ENCODE peak calls at places on chromosome 4, in four cellular contexts. Q, W, U and V are unnamed samples.

GRCh38 chr4:29375716-29376115 is 1344.5 kb upstream of the PCDH7 start:
- DNase-seq in U (no peak), W (no peak), Q (no peak), V (no peak)

GRCh38 chr4:114257516-114257915 is 278.1 kb upstream of the ARSJ start:
- DNase-seq in U (no peak), W (no peak), Q (no peak), V (no peak)

GRCh38 chr4:149347139-149347538 is 468.5 kb downstream of the IQCM start:
- DNase-seq in Q (no peak), W (no peak), U (no peak), V (no peak)

GRCh38 chr4:106854970-106855369 is 181.1 kb downstream of the DKK2 start:
- DNase-seq in Q (no peak), W (no peak), U (no peak), V (no peak)

GRCh38 chr4:94447754-94448411 is 3.9 kb upstream of the PDLIM5 start:
- DNase-seq in Q (no peak), W (no peak), U (no peak), V (no peak)

GRCh38 chr4:11313157-11313943 is 115.3 kb downstream of the HS3ST1 start:
- DNase-seq in W (no peak), U (no peak), Q (no peak), V (no peak)

GRCh38 chr4:119027815-119028214 is 107.8 kb upstream of the MYOZ2 start:
- DNase-seq in U (no peak), W (no peak), Q (no peak), V (no peak)

GRCh38 chr4:101276661-101277060 is 70.7 kb downstream of the PPP3CA start:
- DNase-seq in Q (no peak), U (no peak), W (no peak), V (no peak)

GRCh38 chr4:89434364-89434988 is 126.9 kb upstream of the GPRIN3 start:
- DNase-seq in W (no peak), Q (peak), U (peak), V (peak)

GRCh38 chr4:41752081-41752836 is 3.7 kb upstream of the PHOX2B start:
- DNase-seq in W (no peak), U (peak), Q (no peak), V (no peak)

GRCh38 chr4:153205757-153206156 is 1.5 kb downstream of the TRIM2 start:
- DNase-seq in U (no peak), W (no peak), Q (peak), V (no peak)

GRCh38 chr4:154491341-154491679 is 289 bp downstream of the DCHS2 start:
- DNase-seq in Q (no peak), W (no peak), U (peak), V (peak)

GRCh38 chr4:155377281-155377680 is 516 bp upstream of the MAP9 start:
- DNase-seq in W (no peak), Q (no peak), U (no peak), V (no peak)

GRCh38 chr4:169484485-169484884 is 127.9 kb downstream of the NEK1 start:
- DNase-seq in Q (no peak), U (peak), W (no peak), V (no peak)

GRCh38 chr4:78818530-78818929 is 42.4 kb downstream of the BMP2K start:
- DNase-seq in U (no peak), Q (no peak), W (no peak), V (no peak)

GRCh38 chr4:26746742-26747351 is 113.8 kb upstream of the STIM2 start:
- DNase-seq in U (no peak), W (no peak), Q (no peak), V (no peak)

GRCh38 chr4:7960017-7960789 is 20.5 kb upstream of the AFAP1 start:
- DNase-seq in Q (no peak), W (no peak), U (no peak), V (no peak)

GRCh38 chr4:41268024-41268423 is 11.3 kb downstream of the UCHL1 start:
- DNase-seq in W (no peak), U (no peak), Q (no peak), V (no peak)

GRCh38 chr4:189202182-189202868 is 738.3 kb upstream of the FRG1 start:
- DNase-seq in W (peak), U (peak), Q (peak), V (peak)

GRCh38 chr4:1531683-1532548 is 125.7 kb upstream of the NKX1-1 start:
- DNase-seq in Q (no peak), U (no peak), W (no peak), V (no peak)

DNA sequence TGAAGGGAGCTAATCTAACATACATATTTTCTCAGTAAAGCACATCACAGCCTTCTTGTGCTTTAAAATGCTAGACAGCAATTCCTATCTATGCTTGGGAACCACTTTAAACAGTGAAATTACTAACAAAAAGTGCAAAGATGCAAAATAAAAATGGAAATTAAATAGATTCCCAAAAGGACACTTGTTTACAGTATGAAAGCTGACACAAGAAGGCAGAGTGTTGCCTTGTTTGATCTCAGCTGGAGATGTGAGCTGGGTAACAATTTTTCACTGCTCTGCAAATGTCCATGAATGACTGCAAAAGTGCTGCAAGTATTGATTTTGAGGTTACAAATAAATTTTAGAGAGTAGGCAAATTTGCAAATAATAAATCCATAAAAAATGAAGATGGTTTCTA is 22.3 kb downstream of the GRIA2 start:
- DNase-seq in U (no peak), W (no peak), Q (no peak), V (no peak)
- TF ChIP-seq JUND in U (no peak), W (no peak), Q (no peak), V (no peak)

GRCh38 chr4:3344104-3344503 is 51.3 kb downstream of the RGS12 start:
- DNase-seq in W (no peak), Q (no peak), U (no peak), V (no peak)
- TF ChIP-seq JUND in W (no peak), Q (no peak), U (no peak), V (no peak)

GRCh38 chr4:186722856-186723206 is 825 bp downstream of the FAT1 start:
- DNase-seq in W (no peak), Q (no peak), U (no peak), V (no peak)
- TF ChIP-seq JUND in W (no peak), Q (no peak), U (no peak), V (no peak)

GRCh38 chr4:54318904-54319303 is 89.8 kb downstream of the PDGFRA start:
- DNase-seq in U (peak), Q (peak), W (peak), V (peak)

GRCh38 chr4:54320826-54321320 is 91.8 kb downstream of the PDGFRA start:
- DNase-seq in U (no peak), Q (no peak), W (no peak), V (no peak)

GRCh38 chr4:54317690-54318089 is 88.6 kb downstream of the PDGFRA start:
- DNase-seq in U (no peak), W (no peak), Q (no peak), V (no peak)

GRCh38 chr4:54322817-54323417 is 93.8 kb downstream of the PDGFRA start:
- DNase-seq in Q (peak), U (peak), W (peak), V (peak)
- TF ChIP-seq JUND in Q (no peak), U (no peak), W (no peak), V (no peak)

DNA sequence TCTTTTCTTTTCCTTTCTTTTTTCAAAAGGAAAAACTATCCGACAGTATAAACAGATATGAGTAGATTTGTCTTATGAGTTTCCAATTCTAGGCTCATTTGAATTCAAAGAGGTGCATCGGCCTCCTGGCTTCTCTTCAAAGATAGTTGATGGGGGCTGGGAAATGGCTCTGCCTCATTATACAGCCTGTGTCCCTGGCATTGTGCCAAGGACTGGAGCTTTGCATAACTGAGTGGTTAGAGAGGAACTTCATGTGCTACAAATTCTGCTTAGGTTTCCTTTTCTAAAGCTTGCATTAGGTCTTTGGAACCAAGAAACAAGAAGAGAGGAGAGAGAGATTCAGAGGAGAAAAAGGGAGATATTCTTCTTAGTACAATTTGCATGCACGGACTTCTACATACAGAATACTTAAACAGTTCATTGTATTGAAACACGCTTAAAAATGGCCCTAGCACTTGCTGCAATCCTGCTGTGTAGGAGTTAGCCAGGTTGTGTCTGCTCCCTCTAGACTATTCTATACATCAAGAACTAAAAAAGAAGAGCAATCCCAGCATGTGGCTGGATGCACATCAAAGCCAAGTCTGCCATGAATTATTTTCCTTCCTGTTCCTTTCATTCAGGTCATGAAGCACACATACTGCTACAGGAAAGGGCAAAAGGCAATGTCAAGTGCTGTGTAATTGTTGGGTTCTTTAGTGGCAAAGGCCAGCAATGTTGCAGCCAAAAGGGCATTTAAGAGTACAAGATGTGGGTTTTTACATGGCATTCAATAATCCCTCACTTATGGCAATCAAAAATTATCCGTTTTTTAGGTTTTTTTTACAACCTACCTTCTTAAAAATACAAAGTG is 70.9 kb downstream of the INTS12 start:
- DNase-seq in U (peak), W (peak), Q (no peak), V (peak)
- TF ChIP-seq JUND in U (no peak), W (no peak), Q (no peak), V (no peak)

DNA sequence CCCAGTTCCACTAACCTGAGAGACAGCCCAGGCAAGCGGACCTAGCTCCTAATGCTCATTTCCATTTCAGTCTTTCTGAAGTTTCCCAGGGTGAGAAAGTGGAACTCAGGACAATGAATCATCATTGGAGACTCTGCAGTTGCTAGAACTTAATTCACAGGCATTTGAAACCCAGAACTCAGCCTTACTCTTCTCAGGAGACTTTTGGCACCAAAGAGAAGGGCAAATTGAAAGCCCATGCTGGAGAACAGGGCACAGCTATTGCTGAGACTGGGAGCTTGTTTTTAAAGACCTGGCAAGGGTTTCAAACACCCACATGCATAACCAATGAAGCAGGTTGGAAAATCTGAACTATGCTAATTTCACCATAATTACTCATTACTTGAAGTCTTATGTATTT is 36.0 kb downstream of the BST1 start:
- DNase-seq in W (no peak), U (no peak), Q (no peak), V (no peak)
- TF ChIP-seq JUND in W (no peak), U (no peak), Q (no peak), V (no peak)

GRCh38 chr4:167238226-167238625 is 3.9 kb upstream of the SPOCK3 start:
- DNase-seq in W (no peak), Q (no peak), U (no peak), V (peak)
- TF ChIP-seq JUND in W (no peak), Q (no peak), U (no peak), V (no peak)